ENCODE peak calls at places on chromosomes 7 and 10, in ten cellular contexts. E is H54, X is right lobe of liver, M is A549, S is lower leg skin, C is suprapubic skin, I is IMR-90, R is tibial nerve, T is NB4, Y is heart left ventricle. W is an unnamed sample.

GRCh38 chr7:16033233-16033632 is 346.8 kb upstream of the MEOX2 start:
- DNase-seq in X (no peak), C (no peak), S (no peak), M (no peak), R (no peak), I (no peak), Y (no peak), E (no peak), T (no peak), W (no peak)

GRCh38 chr10:130631139-130631864 is 495.1 kb downstream of the GLRX3 start:
- DNase-seq in X (no peak), I (no peak), E (no peak), M (no peak), R (no peak), T (peak; percentile 93), C (no peak), S (no peak), Y (no peak), W (no peak)

GRCh38 chr7:83936056-83936703 is 258.4 kb downstream of the SEMA3A start:
- DNase-seq in R (no peak), I (peak; percentile 81), Y (peak; percentile 39), C (peak; percentile 43), M (peak; percentile 81), S (peak; percentile 26), X (no peak), T (peak; percentile 76), E (peak; percentile 12), W (peak; percentile 75)

GRCh38 chr7:16739863-16740622 is 13.5 kb upstream of the TSPAN13 start:
- DNase-seq in Y (peak; percentile 70), I (peak; percentile 98), M (peak; percentile 80), X (no peak), S (peak; percentile 31), R (no peak), C (no peak), E (peak; percentile 92), T (peak; percentile 73), W (peak; percentile 96)

GRCh38 chr10:101066146-101066889 is 4.5 kb downstream of the KAZALD1 start:
- DNase-seq in T (peak; percentile 96), I (peak; percentile 57), R (peak; percentile 29), C (peak; percentile 87), M (peak; percentile 88), S (peak; percentile 60), Y (peak; percentile 87), E (peak; percentile 89), X (peak; percentile 70), W (peak; percentile 89)

GRCh38 chr7:139304517-139304916 is 36.6 kb upstream of the FMC1 start:
- DNase-seq in M (no peak), C (no peak), X (no peak), I (no peak), Y (no peak), R (no peak), E (no peak), T (no peak), S (no peak), W (peak; percentile 35)

GRCh38 chr7:97006146-97006950 is 995 bp downstream of the DLX6 start:
- DNase-seq in I (peak; percentile 1), R (no peak), Y (no peak), T (peak; percentile 45), C (no peak), S (no peak), X (no peak), M (peak; percentile 56), E (no peak), W (peak; percentile 30)

GRCh38 chr10:65358565-65358964 is 1567.3 kb upstream of the LRRTM3 start:
- DNase-seq in M (peak; percentile 20), I (no peak), T (peak; percentile 7), X (no peak), E (no peak), Y (no peak), S (no peak), R (no peak), C (no peak), W (no peak)

GRCh38 chr10:118596426-118597124 is 1.1 kb upstream of the PRLHR start:
- DNase-seq in C (no peak), X (no peak), I (no peak), R (no peak), M (no peak), E (no peak), T (no peak), S (no peak), Y (no peak), W (no peak)

GRCh38 chr10:52965938-52966401 is 193.4 kb upstream of the MBL2 start:
- DNase-seq in Y (no peak), E (no peak), S (no peak), M (no peak), C (no peak), I (no peak), X (no peak), R (no peak), T (peak; percentile 8), W (no peak)

DNA sequence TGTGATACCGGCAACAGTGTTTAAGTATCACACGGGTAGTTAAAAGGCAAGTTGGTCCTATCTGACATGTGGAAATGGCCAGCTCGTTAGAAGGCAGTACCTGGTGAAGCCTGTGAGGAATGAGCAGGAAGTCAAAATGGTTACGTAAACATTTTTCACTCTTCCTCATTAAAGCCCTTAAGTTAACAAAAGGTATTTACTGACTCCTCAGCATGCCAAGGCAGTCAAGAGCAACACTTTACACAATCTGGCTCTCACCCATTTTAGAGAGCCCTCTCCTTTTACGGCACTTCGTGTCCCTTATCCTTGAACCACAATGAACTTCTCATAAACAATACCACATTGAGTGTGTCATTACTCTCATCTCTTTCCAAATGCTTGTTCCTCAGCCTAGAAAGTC is 11.0 kb upstream of the RSBN1L start:
- DNase-seq in T (peak; percentile 65), S (peak; percentile 39), R (no peak), E (no peak), X (no peak), Y (no peak), C (no peak), I (no peak), M (no peak), W (no peak)
- TF ChIP-seq POLR2A in T (no peak), S (no peak), R (no peak), E (no peak), X (no peak), Y (no peak), C (no peak), I (no peak), M (no peak), W (no peak)

GRCh38 chr10:932589-932988 is 1.1 kb upstream of the LARP4B start:
- DNase-seq in Y (peak; percentile 27), M (no peak), I (no peak), T (no peak), X (peak; percentile 63), R (no peak), E (no peak), S (no peak), C (peak; percentile 75), W (no peak)

GRCh38 chr10:934746-935406 is 3.4 kb upstream of the LARP4B start:
- DNase-seq in Y (no peak), T (no peak), R (no peak), E (no peak), M (no peak), C (peak; percentile 38), I (no peak), S (no peak), X (no peak), W (no peak)

GRCh38 chr10:929965-930364 is 1.5 kb downstream of the LARP4B start:
- DNase-seq in T (peak; percentile 81), C (no peak), S (no peak), M (no peak), X (no peak), Y (no peak), E (no peak), I (no peak), R (no peak), W (peak; percentile 38)

GRCh38 chr10:930415-931325 is 835 bp downstream of the LARP4B start:
- DNase-seq in E (peak; percentile 38), M (peak; percentile 56), R (no peak), I (peak; percentile 30), T (peak; percentile 56), X (peak; percentile 71), S (no peak), Y (peak; percentile 27), C (peak; percentile 74), W (peak; percentile 74)

DNA sequence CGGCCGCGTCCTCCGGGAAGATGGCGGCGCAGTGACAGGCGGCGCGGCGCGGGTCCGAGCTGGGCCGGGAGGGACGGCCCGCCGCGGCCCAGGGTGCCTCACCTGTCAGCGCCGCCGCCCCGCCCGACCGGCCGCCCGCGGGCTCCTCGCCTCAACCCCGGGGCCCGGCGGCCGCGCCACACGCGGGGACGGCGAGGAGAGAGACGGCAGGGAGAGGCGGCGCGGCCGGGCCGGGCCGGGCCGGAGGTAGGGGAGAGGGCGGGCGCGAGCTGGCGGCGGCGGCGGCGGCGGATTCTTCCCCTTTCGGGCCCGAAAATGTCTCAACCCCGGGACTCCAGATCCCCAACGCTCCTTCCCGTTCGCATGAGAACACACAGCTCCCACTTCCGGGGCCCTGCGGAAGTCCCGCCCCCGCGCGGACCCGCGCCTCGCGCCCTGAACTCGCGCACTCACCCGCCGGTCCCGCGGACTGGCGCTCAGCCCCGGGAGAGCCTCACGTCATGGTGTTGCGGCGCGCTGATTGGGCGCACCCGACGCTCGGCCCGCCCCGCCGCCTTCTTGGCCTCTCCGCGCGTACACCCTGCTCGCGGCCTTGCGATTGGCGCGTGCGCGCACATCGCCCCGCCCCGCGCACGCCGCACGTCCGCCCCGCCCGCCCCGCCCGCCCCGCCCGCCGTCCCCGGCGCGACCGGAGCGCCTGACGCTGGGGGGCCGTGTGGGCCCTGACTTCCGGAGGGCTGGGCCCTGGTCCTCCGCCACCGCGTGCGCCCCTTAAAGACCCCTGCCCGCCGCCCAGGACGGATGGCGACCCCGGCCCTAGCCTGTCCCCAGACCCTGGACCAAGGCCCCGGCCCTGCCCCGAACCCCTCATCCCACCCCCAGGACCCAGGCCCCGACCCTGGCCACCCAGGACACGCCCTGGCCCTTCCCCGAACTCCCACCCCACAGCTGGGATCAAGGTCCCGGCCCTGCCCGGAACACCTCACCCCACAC is at the start of gene LARP4B:
- DNase-seq in R (peak; percentile 92), M (peak; percentile 99), C (peak; percentile 97), Y (peak; percentile 98), T (peak; percentile 99), S (peak; percentile 96), X (peak; percentile 98), I (peak; percentile 97), E (peak; percentile 93), W (peak; percentile 99)
- TF ChIP-seq POLR2A in R (peak; percentile 82), M (peak; percentile 41), C (peak; percentile 80), Y (no peak), T (peak; percentile 58), S (no peak), X (peak; percentile 75), I (peak; percentile 80), E (peak; percentile 25), W (peak; percentile 72)

GRCh38 chr7:105678811-105679495 is 97.7 kb upstream of the EFCAB10 start:
- DNase-seq in C (peak; percentile 89), Y (peak; percentile 79), T (peak; percentile 90), X (peak; percentile 91), E (no peak), S (peak; percentile 88), I (peak; percentile 50), R (peak; percentile 72), M (no peak), W (peak; percentile 67)
- TF ChIP-seq POLR2A in C (no peak), Y (no peak), T (peak; percentile 65), X (peak; percentile 52), E (no peak), S (no peak), I (no peak), R (peak; percentile 51), M (no peak), W (peak; percentile 65)

DNA sequence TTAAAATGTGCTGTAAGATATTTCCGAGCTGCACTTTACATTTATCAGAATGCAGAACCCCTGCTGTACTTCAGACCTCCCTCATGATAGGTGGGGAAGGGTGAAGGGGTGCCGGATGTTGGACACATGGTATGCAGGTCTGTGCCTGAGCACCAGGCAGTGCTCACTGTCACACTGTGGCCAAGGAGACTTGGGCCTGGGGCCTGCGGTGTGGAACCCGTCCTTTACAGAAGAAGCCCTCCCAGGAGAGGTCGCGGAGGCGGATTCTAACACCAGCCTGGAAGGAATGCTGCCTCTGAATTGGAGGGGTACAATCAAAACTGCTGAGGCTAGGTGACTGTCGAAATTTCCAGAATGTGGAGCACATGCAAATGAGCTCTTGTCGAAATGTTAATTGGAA is 34.5 kb downstream of the DNAJB6 start:
- DNase-seq in M (no peak), X (no peak), T (no peak), E (no peak), S (no peak), R (no peak), Y (no peak), C (peak; percentile 49), I (no peak), W (no peak)
- TF ChIP-seq POLR2A in M (no peak), X (no peak), T (no peak), E (no peak), S (no peak), R (no peak), Y (no peak), C (no peak), I (no peak), W (no peak)